ENCODE peak calls at places on chromosome 19, in seven cellular contexts. One of them, this sample, is unnamed.

GRCh38 chr19:10789876-10790275 is 46.1 kb downstream of the TMED1 start:
- DNase-seq in NCI-H146: no peak
- DNase-seq in C1 segment of cervical spinal cord: no peak
- DNase-seq in GM23338: no peak
- DNase-seq in mesendoderm: no peak
- DNase-seq in activated CD4-positive, alpha-beta T cell treated with anti-CD3 and anti-CD28 coated beads, Interleukin-2, amount 10 ng/mL, durations not matched to agents 7 days and 5 days: no peak
- DNase-seq in stimulated activated CD4-positive, alpha-beta T cell treated with anti-CD3 and anti-CD28 coated beads, Interleukin-1b, Interleukin-23, amount 100 ng/mL, for 4 hours: no peak
- DNase-seq in this sample: no peak

GRCh38 chr19:53521373-53522202 is 16.4 kb upstream of the ZNF331 start:
- DNase-seq in NCI-H146: no peak
- DNase-seq in GM23338: peak; percentile 38
- DNase-seq in activated CD4-positive, alpha-beta T cell treated with anti-CD3 and anti-CD28 coated beads, Interleukin-2, amount 10 ng/mL, durations not matched to agents 7 days and 5 days: no peak
- DNase-seq in C1 segment of cervical spinal cord: no peak
- DNase-seq in mesendoderm: no peak
- DNase-seq in stimulated activated CD4-positive, alpha-beta T cell treated with anti-CD3 and anti-CD28 coated beads, Interleukin-1b, Interleukin-23, amount 100 ng/mL, for 4 hours: no peak
- DNase-seq in this sample: no peak

GRCh38 chr19:7307590-7308218 is 13.5 kb upstream of the INSR start:
- DNase-seq in activated CD4-positive, alpha-beta T cell treated with anti-CD3 and anti-CD28 coated beads, Interleukin-2, amount 10 ng/mL, durations not matched to agents 7 days and 5 days: no peak
- DNase-seq in mesendoderm: no peak
- DNase-seq in stimulated activated CD4-positive, alpha-beta T cell treated with anti-CD3 and anti-CD28 coated beads, Interleukin-1b, Interleukin-23, amount 100 ng/mL, for 4 hours: no peak
- DNase-seq in C1 segment of cervical spinal cord: no peak
- DNase-seq in NCI-H146: no peak
- DNase-seq in GM23338: no peak
- DNase-seq in this sample: no peak

GRCh38 chr19:6828698-6829633 is 56.5 kb downstream of the VAV1 start:
- DNase-seq in stimulated activated CD4-positive, alpha-beta T cell treated with anti-CD3 and anti-CD28 coated beads, Interleukin-1b, Interleukin-23, amount 100 ng/mL, for 4 hours: no peak
- DNase-seq in mesendoderm: peak; percentile 37
- DNase-seq in activated CD4-positive, alpha-beta T cell treated with anti-CD3 and anti-CD28 coated beads, Interleukin-2, amount 10 ng/mL, durations not matched to agents 7 days and 5 days: peak; percentile 53
- DNase-seq in C1 segment of cervical spinal cord: no peak
- DNase-seq in GM23338: peak; percentile 83
- DNase-seq in NCI-H146: peak; percentile 17
- DNase-seq in this sample: no peak

GRCh38 chr19:13751436-13751835 is 12.9 kb upstream of the MRI1 start:
- DNase-seq in C1 segment of cervical spinal cord: no peak
- DNase-seq in mesendoderm: no peak
- DNase-seq in GM23338: no peak
- DNase-seq in NCI-H146: no peak
- DNase-seq in stimulated activated CD4-positive, alpha-beta T cell treated with anti-CD3 and anti-CD28 coated beads, Interleukin-1b, Interleukin-23, amount 100 ng/mL, for 4 hours: no peak
- DNase-seq in activated CD4-positive, alpha-beta T cell treated with anti-CD3 and anti-CD28 coated beads, Interleukin-2, amount 10 ng/mL, durations not matched to agents 7 days and 5 days: no peak
- DNase-seq in this sample: no peak

GRCh38 chr19:53908933-53909415 is at the start of gene CACNG7:
- DNase-seq in GM23338: peak; percentile 83
- DNase-seq in NCI-H146: no peak
- DNase-seq in C1 segment of cervical spinal cord: peak; percentile 12
- DNase-seq in stimulated activated CD4-positive, alpha-beta T cell treated with anti-CD3 and anti-CD28 coated beads, Interleukin-1b, Interleukin-23, amount 100 ng/mL, for 4 hours: no peak
- DNase-seq in mesendoderm: peak; percentile 57
- DNase-seq in activated CD4-positive, alpha-beta T cell treated with anti-CD3 and anti-CD28 coated beads, Interleukin-2, amount 10 ng/mL, durations not matched to agents 7 days and 5 days: no peak
- DNase-seq in this sample: peak; percentile 64

GRCh38 chr19:55325172-55325571 is at the start of gene TMEM150B:
- DNase-seq in GM23338: no peak
- DNase-seq in activated CD4-positive, alpha-beta T cell treated with anti-CD3 and anti-CD28 coated beads, Interleukin-2, amount 10 ng/mL, durations not matched to agents 7 days and 5 days: no peak
- DNase-seq in NCI-H146: no peak
- DNase-seq in C1 segment of cervical spinal cord: no peak
- DNase-seq in stimulated activated CD4-positive, alpha-beta T cell treated with anti-CD3 and anti-CD28 coated beads, Interleukin-1b, Interleukin-23, amount 100 ng/mL, for 4 hours: no peak
- DNase-seq in mesendoderm: no peak
- DNase-seq in this sample: no peak

GRCh38 chr19:5001547-5002131 is 32.7 kb downstream of the KDM4B start:
- DNase-seq in mesendoderm: peak; percentile 57
- DNase-seq in C1 segment of cervical spinal cord: no peak
- DNase-seq in stimulated activated CD4-positive, alpha-beta T cell treated with anti-CD3 and anti-CD28 coated beads, Interleukin-1b, Interleukin-23, amount 100 ng/mL, for 4 hours: peak; percentile 8
- DNase-seq in activated CD4-positive, alpha-beta T cell treated with anti-CD3 and anti-CD28 coated beads, Interleukin-2, amount 10 ng/mL, durations not matched to agents 7 days and 5 days: peak; percentile 38
- DNase-seq in NCI-H146: peak; percentile 16
- DNase-seq in GM23338: peak; percentile 75
- DNase-seq in this sample: no peak

GRCh38 chr19:2867025-2867991 is at the start of gene ZNF556:
- DNase-seq in stimulated activated CD4-positive, alpha-beta T cell treated with anti-CD3 and anti-CD28 coated beads, Interleukin-1b, Interleukin-23, amount 100 ng/mL, for 4 hours: no peak
- DNase-seq in mesendoderm: no peak
- DNase-seq in C1 segment of cervical spinal cord: no peak
- DNase-seq in activated CD4-positive, alpha-beta T cell treated with anti-CD3 and anti-CD28 coated beads, Interleukin-2, amount 10 ng/mL, durations not matched to agents 7 days and 5 days: no peak
- DNase-seq in NCI-H146: peak; percentile 98
- DNase-seq in GM23338: peak; percentile 7
- DNase-seq in this sample: no peak

GRCh38 chr19:23116802-23117571 is at the start of gene ZNF730:
- DNase-seq in stimulated activated CD4-positive, alpha-beta T cell treated with anti-CD3 and anti-CD28 coated beads, Interleukin-1b, Interleukin-23, amount 100 ng/mL, for 4 hours: peak; percentile 15
- DNase-seq in mesendoderm: peak; percentile 97
- DNase-seq in C1 segment of cervical spinal cord: peak; percentile 18
- DNase-seq in NCI-H146: peak; percentile 91
- DNase-seq in GM23338: peak; percentile 81
- DNase-seq in activated CD4-positive, alpha-beta T cell treated with anti-CD3 and anti-CD28 coated beads, Interleukin-2, amount 10 ng/mL, durations not matched to agents 7 days and 5 days: peak; percentile 82
- DNase-seq in this sample: peak; percentile 7

GRCh38 chr19:11159598-11160001 is 4.0 kb upstream of the SPC24 start:
- DNase-seq in NCI-H146: no peak
- DNase-seq in C1 segment of cervical spinal cord: no peak
- DNase-seq in stimulated activated CD4-positive, alpha-beta T cell treated with anti-CD3 and anti-CD28 coated beads, Interleukin-1b, Interleukin-23, amount 100 ng/mL, for 4 hours: no peak
- DNase-seq in GM23338: no peak
- DNase-seq in mesendoderm: no peak
- DNase-seq in activated CD4-positive, alpha-beta T cell treated with anti-CD3 and anti-CD28 coated beads, Interleukin-2, amount 10 ng/mL, durations not matched to agents 7 days and 5 days: no peak
- DNase-seq in this sample: no peak

GRCh38 chr19:12603714-12604113 is 6.9 kb downstream of the ZNF490 start:
- DNase-seq in GM23338: no peak
- DNase-seq in C1 segment of cervical spinal cord: no peak
- DNase-seq in activated CD4-positive, alpha-beta T cell treated with anti-CD3 and anti-CD28 coated beads, Interleukin-2, amount 10 ng/mL, durations not matched to agents 7 days and 5 days: peak; percentile 80
- DNase-seq in stimulated activated CD4-positive, alpha-beta T cell treated with anti-CD3 and anti-CD28 coated beads, Interleukin-1b, Interleukin-23, amount 100 ng/mL, for 4 hours: no peak
- DNase-seq in NCI-H146: no peak
- DNase-seq in mesendoderm: no peak
- DNase-seq in this sample: no peak

This sample was measured in occipital lobe.